ENCODE peak calls at places on chromosomes 4 and X, in four cellular contexts. H is body of pancreas, L is MCF 10A, N is NAMALWA. P is an unnamed sample.

GRCh38 chr4:125314676-125315570 is at the start of gene FAT4:
- DNase-seq in N (no peak), L (peak), H (peak), P (peak)

GRCh38 chrX:32788936-32789335 is 422.4 kb downstream of the DMD start:
- DNase-seq in L (no peak), H (no peak), N (no peak), P (no peak)

GRCh38 chr4:7166286-7166685 is 26.1 kb upstream of the SORCS2 start:
- DNase-seq in N (no peak), L (no peak), H (no peak), P (peak)

GRCh38 chrX:1281511-1281910 is 12.9 kb downstream of the CSF2RA start:
- DNase-seq in N (no peak), L (no peak), H (no peak), P (no peak)

GRCh38 chrX:7047951-7048350 is 99.6 kb upstream of the STS start:
- DNase-seq in L (no peak), H (no peak), N (peak), P (no peak)

GRCh38 chr4:174714393-174715211 is 114.4 kb downstream of the GLRA3 start:
- DNase-seq in L (peak), N (peak), H (peak), P (peak)

GRCh38 chr4:128571747-128572146 is 237.8 kb upstream of the JADE1 start:
- DNase-seq in H (peak), L (peak), N (no peak), P (no peak)

GRCh38 chr4:139419388-139419914 is 34.5 kb upstream of the RAB33B start:
- DNase-seq in N (peak), L (peak), H (peak), P (no peak)

GRCh38 chr4:152258804-152259708 is 276.8 kb downstream of the FBXW7 start:
- DNase-seq in L (peak), N (no peak), H (no peak), P (no peak)

GRCh38 chr4:82697561-82697960 is 101.0 kb downstream of the SCD5 start:
- DNase-seq in N (no peak), H (no peak), L (no peak), P (no peak)

GRCh38 chr4:40525811-40526598 is 103.7 kb downstream of the RBM47 start:
- DNase-seq in H (peak), L (peak), N (no peak), P (no peak)

GRCh38 chr4:4327652-4328121 is 37.6 kb downstream of the ZBTB49 start:
- DNase-seq in L (peak), N (no peak), H (peak), P (peak)

GRCh38 chr4:166198041-166198440 is 325.0 kb downstream of the TLL1 start:
- DNase-seq in N (no peak), L (no peak), H (no peak), P (no peak)

GRCh38 chr4:79078339-79078738 is 139.1 kb upstream of the PAQR3 start:
- DNase-seq in H (peak), N (no peak), L (no peak), P (no peak)

GRCh38 chrX:131068945-131069719 is 11.0 kb downstream of the ARHGAP36 start:
- DNase-seq in L (peak), H (peak), N (peak), P (peak)